ENCODE peak calls at places on chromosome 9, in seven cellular contexts. B is GM18507, T is fibroblast of the conjunctiva, L is NCI-H2029, M is ELR, E is iPS-NIHi11, U is GM10248. W is an unnamed sample.

GRCh38 chr9:114384836-114385411 is 2.9 kb downstream of the AKNA start:
- DNase-seq in T (no peak), U (no peak), E (no peak), M (peak), L (no peak), B (no peak), W (no peak)

GRCh38 chr9:106625259-106625789 is 237.6 kb upstream of the ZNF462 start:
- DNase-seq in B (no peak), L (no peak), M (no peak), E (no peak), T (no peak), U (no peak), W (no peak)

GRCh38 chr9:34994429-34995287 is 5.1 kb downstream of the DNAJB5 start:
- DNase-seq in U (no peak), B (no peak), T (no peak), E (peak), L (peak), M (peak), W (no peak)

GRCh38 chr9:16928179-16928945 is 57.9 kb upstream of the BNC2 start:
- DNase-seq in L (no peak), M (peak), E (peak), T (no peak), B (no peak), U (no peak), W (no peak)

GRCh38 chr9:100486479-100487176 is 13.7 kb downstream of the TMEFF1 start:
- DNase-seq in L (no peak), T (no peak), M (peak), U (no peak), B (no peak), E (no peak), W (no peak)

GRCh38 chr9:91949946-91950664 is at the start of gene ROR2:
- DNase-seq in B (peak), U (peak), T (peak), E (peak), L (no peak), M (peak), W (peak)

GRCh38 chr9:103407260-103407659 is 412.1 kb downstream of the CYLC2 start:
- DNase-seq in E (no peak), U (no peak), M (no peak), T (no peak), B (no peak), L (no peak), W (no peak)

GRCh38 chr9:112310826-112311225 is 22.6 kb downstream of the PTBP3 start:
- DNase-seq in E (no peak), U (no peak), B (no peak), M (no peak), L (no peak), T (no peak), W (no peak)

GRCh38 chr9:93372391-93372790 is 79.1 kb upstream of the FAM120A start:
- DNase-seq in T (no peak), U (no peak), M (no peak), L (no peak), E (no peak), B (no peak), W (no peak)

GRCh38 chr9:120868339-120868675 is 8.7 kb downstream of the PHF19 start:
- DNase-seq in L (no peak), T (no peak), M (no peak), U (no peak), E (no peak), B (no peak), W (no peak)

GRCh38 chr9:7656648-7657047 is 142.9 kb downstream of the DMAC1 start:
- DNase-seq in T (no peak), B (no peak), U (no peak), L (no peak), M (no peak), E (no peak), W (no peak)